ENCODE peak calls at places on chromosomes 13 and 19, in nine cellular contexts. One of them, this sample, is unnamed.

GRCh38 chr13:50589139-50589538 is 254.4 kb downstream of the DLEU7 start:
- DNase-seq in AG09309: peak
- DNase-seq in transverse colon: no peak
- DNase-seq in left ventricle myocardium inferior: no peak
- DNase-seq in IMR-90: peak
- DNase-seq in AG04450: peak
- DNase-seq in foreskin fibroblast: peak
- DNase-seq in astrocyte of the cerebellum: peak
- DNase-seq in fibroblast of pulmonary artery: peak
- DNase-seq in this sample: no peak

GRCh38 chr19:48333467-48334384 is 8.4 kb downstream of the EMP3 start:
- DNase-seq in astrocyte of the cerebellum: peak
- DNase-seq in left ventricle myocardium inferior: peak
- DNase-seq in IMR-90: peak
- DNase-seq in fibroblast of pulmonary artery: peak
- DNase-seq in AG04450: peak
- DNase-seq in AG09309: no peak
- DNase-seq in foreskin fibroblast: peak
- DNase-seq in transverse colon: peak
- DNase-seq in this sample: peak

GRCh38 chr19:18072335-18072734 is 14.4 kb downstream of the IL12RB1 start:
- DNase-seq in AG04450: no peak
- DNase-seq in AG09309: no peak
- DNase-seq in fibroblast of pulmonary artery: no peak
- DNase-seq in IMR-90: no peak
- DNase-seq in foreskin fibroblast: no peak
- DNase-seq in astrocyte of the cerebellum: no peak
- DNase-seq in left ventricle myocardium inferior: no peak
- DNase-seq in transverse colon: no peak
- DNase-seq in this sample: no peak

GRCh38 chr13:105538346-105538745 is 997.1 kb downstream of the EFNB2 start:
- DNase-seq in IMR-90: no peak
- DNase-seq in left ventricle myocardium inferior: no peak
- DNase-seq in astrocyte of the cerebellum: no peak
- DNase-seq in fibroblast of pulmonary artery: no peak
- DNase-seq in AG09309: no peak
- DNase-seq in AG04450: no peak
- DNase-seq in transverse colon: no peak
- DNase-seq in foreskin fibroblast: no peak
- DNase-seq in this sample: no peak

GRCh38 chr13:80359459-80360297 is 18.8 kb upstream of the SPRY2 start:
- DNase-seq in fibroblast of pulmonary artery: peak
- DNase-seq in AG09309: no peak
- DNase-seq in astrocyte of the cerebellum: no peak
- DNase-seq in transverse colon: no peak
- DNase-seq in left ventricle myocardium inferior: no peak
- DNase-seq in IMR-90: no peak
- DNase-seq in AG04450: no peak
- DNase-seq in foreskin fibroblast: no peak
- DNase-seq in this sample: no peak

GRCh38 chr13:87259479-87260083 is 411.6 kb upstream of the SLITRK5 start:
- DNase-seq in fibroblast of pulmonary artery: no peak
- DNase-seq in AG09309: no peak
- DNase-seq in foreskin fibroblast: no peak
- DNase-seq in AG04450: no peak
- DNase-seq in IMR-90: no peak
- DNase-seq in transverse colon: no peak
- DNase-seq in astrocyte of the cerebellum: no peak
- DNase-seq in left ventricle myocardium inferior: no peak
- DNase-seq in this sample: no peak

GRCh38 chr19:29378126-29378525 is 147.7 kb upstream of the VSTM2B start:
- DNase-seq in transverse colon: no peak
- DNase-seq in left ventricle myocardium inferior: no peak
- DNase-seq in fibroblast of pulmonary artery: no peak
- DNase-seq in AG09309: no peak
- DNase-seq in IMR-90: no peak
- DNase-seq in foreskin fibroblast: no peak
- DNase-seq in AG04450: no peak
- DNase-seq in astrocyte of the cerebellum: no peak
- DNase-seq in this sample: no peak

GRCh38 chr13:37109080-37109678 is 3.7 kb upstream of the CSNK1A1L start:
- DNase-seq in IMR-90: peak
- DNase-seq in left ventricle myocardium inferior: no peak
- DNase-seq in foreskin fibroblast: peak
- DNase-seq in AG04450: peak
- DNase-seq in transverse colon: no peak
- DNase-seq in AG09309: no peak
- DNase-seq in astrocyte of the cerebellum: peak
- DNase-seq in fibroblast of pulmonary artery: peak
- DNase-seq in this sample: no peak

GRCh38 chr19:41588497-41589209 is 12.7 kb downstream of the CEACAM21 start:
- DNase-seq in transverse colon: no peak
- DNase-seq in IMR-90: peak
- DNase-seq in fibroblast of pulmonary artery: peak
- DNase-seq in foreskin fibroblast: peak
- DNase-seq in AG04450: no peak
- DNase-seq in AG09309: no peak
- DNase-seq in astrocyte of the cerebellum: peak
- DNase-seq in left ventricle myocardium inferior: no peak
- DNase-seq in this sample: peak

GRCh38 chr19:51108066-51108804 is at the start of gene CTU1:
- DNase-seq in AG09309: peak
- DNase-seq in transverse colon: peak
- DNase-seq in astrocyte of the cerebellum: peak
- DNase-seq in AG04450: peak
- DNase-seq in foreskin fibroblast: peak
- DNase-seq in IMR-90: peak
- DNase-seq in fibroblast of pulmonary artery: peak
- DNase-seq in left ventricle myocardium inferior: peak
- DNase-seq in this sample: peak

GRCh38 chr19:53906211-53907192 is 2.6 kb upstream of the CACNG7 start:
- DNase-seq in transverse colon: peak
- DNase-seq in AG04450: no peak
- DNase-seq in IMR-90: no peak
- DNase-seq in fibroblast of pulmonary artery: peak
- DNase-seq in AG09309: no peak
- DNase-seq in astrocyte of the cerebellum: no peak
- DNase-seq in foreskin fibroblast: peak
- DNase-seq in left ventricle myocardium inferior: peak
- DNase-seq in this sample: peak

GRCh38 chr19:12938054-12938535 is 314 bp upstream of the CALR start:
- DNase-seq in transverse colon: peak
- DNase-seq in fibroblast of pulmonary artery: peak
- DNase-seq in foreskin fibroblast: peak
- DNase-seq in IMR-90: peak
- DNase-seq in left ventricle myocardium inferior: peak
- DNase-seq in astrocyte of the cerebellum: peak
- DNase-seq in AG09309: peak
- DNase-seq in AG04450: peak
- DNase-seq in this sample: peak

GRCh38 chr19:21698215-21698614 is 69.2 kb downstream of the ZNF100 start:
- DNase-seq in IMR-90: peak
- DNase-seq in transverse colon: no peak
- DNase-seq in foreskin fibroblast: peak
- DNase-seq in AG09309: peak
- DNase-seq in left ventricle myocardium inferior: no peak
- DNase-seq in astrocyte of the cerebellum: no peak
- DNase-seq in AG04450: no peak
- DNase-seq in fibroblast of pulmonary artery: peak
- DNase-seq in this sample: no peak

GRCh38 chr19:3135961-3136683 is at the start of gene GNA15:
- DNase-seq in AG09309: no peak
- DNase-seq in IMR-90: no peak
- DNase-seq in transverse colon: peak
- DNase-seq in foreskin fibroblast: no peak
- DNase-seq in AG04450: no peak
- DNase-seq in fibroblast of pulmonary artery: no peak
- DNase-seq in left ventricle myocardium inferior: no peak
- DNase-seq in astrocyte of the cerebellum: no peak
- DNase-seq in this sample: peak

GRCh38 chr19:2983351-2984195 is 6.2 kb downstream of the TLE6 start:
- DNase-seq in fibroblast of pulmonary artery: peak
- DNase-seq in foreskin fibroblast: peak
- DNase-seq in AG04450: no peak
- DNase-seq in AG09309: no peak
- DNase-seq in IMR-90: peak
- DNase-seq in transverse colon: peak
- DNase-seq in left ventricle myocardium inferior: peak
- DNase-seq in astrocyte of the cerebellum: peak
- DNase-seq in this sample: no peak

GRCh38 chr13:29568731-29569130 is 26.8 kb downstream of the SLC7A1 start:
- DNase-seq in fibroblast of pulmonary artery: no peak
- DNase-seq in left ventricle myocardium inferior: no peak
- DNase-seq in AG09309: no peak
- DNase-seq in foreskin fibroblast: no peak
- DNase-seq in AG04450: no peak
- DNase-seq in transverse colon: no peak
- DNase-seq in astrocyte of the cerebellum: no peak
- DNase-seq in IMR-90: no peak
- DNase-seq in this sample: no peak

GRCh38 chr19:32397736-32398135 is 7.8 kb upstream of the DPY19L3 start:
- DNase-seq in left ventricle myocardium inferior: no peak
- DNase-seq in foreskin fibroblast: peak
- DNase-seq in AG04450: peak
- DNase-seq in transverse colon: no peak
- DNase-seq in AG09309: no peak
- DNase-seq in IMR-90: peak
- DNase-seq in astrocyte of the cerebellum: peak
- DNase-seq in fibroblast of pulmonary artery: peak
- DNase-seq in this sample: no peak

GRCh38 chr13:31890946-31891345 is 140.6 kb upstream of the FRY start:
- DNase-seq in fibroblast of pulmonary artery: no peak
- DNase-seq in astrocyte of the cerebellum: no peak
- DNase-seq in AG04450: no peak
- DNase-seq in AG09309: no peak
- DNase-seq in transverse colon: no peak
- DNase-seq in left ventricle myocardium inferior: no peak
- DNase-seq in IMR-90: no peak
- DNase-seq in foreskin fibroblast: no peak
- DNase-seq in this sample: no peak

GRCh38 chr19:17049711-17050280 is 23.2 kb upstream of the CPAMD8 start:
- DNase-seq in left ventricle myocardium inferior: no peak
- DNase-seq in fibroblast of pulmonary artery: peak
- DNase-seq in IMR-90: peak
- DNase-seq in transverse colon: peak
- DNase-seq in AG04450: peak
- DNase-seq in foreskin fibroblast: peak
- DNase-seq in astrocyte of the cerebellum: no peak
- DNase-seq in AG09309: peak
- DNase-seq in this sample: no peak

DNA sequence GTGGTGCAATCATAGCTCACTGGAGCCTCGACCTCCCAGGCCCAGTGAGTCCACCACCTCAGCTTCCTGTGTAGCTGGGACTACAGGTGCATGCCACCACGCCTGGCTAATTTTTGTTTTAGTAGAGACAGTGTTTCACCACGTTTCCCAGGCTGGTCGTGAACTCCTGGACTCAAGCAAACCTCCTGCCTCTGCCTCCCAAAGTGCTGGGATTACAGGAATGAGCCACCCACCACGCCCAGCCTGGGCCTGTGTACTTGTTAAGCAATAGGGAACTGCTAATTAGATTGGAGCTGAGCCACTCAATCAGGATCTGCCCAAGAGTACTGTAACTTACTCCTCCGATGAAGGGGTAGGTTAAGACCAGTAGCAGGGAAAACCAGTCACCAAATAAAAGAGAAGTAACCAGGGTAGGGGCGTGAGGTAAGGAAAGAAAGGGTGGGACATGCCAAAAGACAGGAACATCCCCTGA is 2.4 kb downstream of the DDX39A start:
- DNase-seq in foreskin fibroblast: peak
- DNase-seq in AG09309: no peak
- DNase-seq in astrocyte of the cerebellum: no peak
- DNase-seq in fibroblast of pulmonary artery: no peak
- DNase-seq in transverse colon: peak
- DNase-seq in IMR-90: no peak
- DNase-seq in AG04450: no peak
- DNase-seq in left ventricle myocardium inferior: no peak
- DNase-seq in this sample: no peak
- H3K4me3 ChIP-seq in foreskin fibroblast: no peak
- H3K4me3 ChIP-seq in AG09309: no peak
- H3K4me3 ChIP-seq in astrocyte of the cerebellum: no peak
- H3K4me3 ChIP-seq in fibroblast of pulmonary artery: peak
- H3K4me3 ChIP-seq in transverse colon: no peak
- H3K4me3 ChIP-seq in IMR-90: no peak
- H3K4me3 ChIP-seq in AG04450: no peak
- H3K4me3 ChIP-seq in left ventricle myocardium inferior: peak
- H3K4me3 ChIP-seq in this sample: no peak

GRCh38 chr13:43116242-43116641 is 92.9 kb downstream of the DNAJC15 start:
- DNase-seq in AG09309: no peak
- DNase-seq in foreskin fibroblast: no peak
- DNase-seq in left ventricle myocardium inferior: no peak
- DNase-seq in fibroblast of pulmonary artery: no peak
- DNase-seq in transverse colon: no peak
- DNase-seq in AG04450: no peak
- DNase-seq in astrocyte of the cerebellum: no peak
- DNase-seq in IMR-90: no peak
- DNase-seq in this sample: no peak
- TF ChIP-seq CTCF in AG09309: no peak
- TF ChIP-seq CTCF in foreskin fibroblast: no peak
- TF ChIP-seq CTCF in left ventricle myocardium inferior: no peak
- TF ChIP-seq CTCF in fibroblast of pulmonary artery: no peak
- TF ChIP-seq CTCF in transverse colon: no peak
- TF ChIP-seq CTCF in AG04450: no peak
- TF ChIP-seq CTCF in astrocyte of the cerebellum: no peak
- TF ChIP-seq CTCF in IMR-90: no peak
- TF ChIP-seq CTCF in this sample: no peak

DNA sequence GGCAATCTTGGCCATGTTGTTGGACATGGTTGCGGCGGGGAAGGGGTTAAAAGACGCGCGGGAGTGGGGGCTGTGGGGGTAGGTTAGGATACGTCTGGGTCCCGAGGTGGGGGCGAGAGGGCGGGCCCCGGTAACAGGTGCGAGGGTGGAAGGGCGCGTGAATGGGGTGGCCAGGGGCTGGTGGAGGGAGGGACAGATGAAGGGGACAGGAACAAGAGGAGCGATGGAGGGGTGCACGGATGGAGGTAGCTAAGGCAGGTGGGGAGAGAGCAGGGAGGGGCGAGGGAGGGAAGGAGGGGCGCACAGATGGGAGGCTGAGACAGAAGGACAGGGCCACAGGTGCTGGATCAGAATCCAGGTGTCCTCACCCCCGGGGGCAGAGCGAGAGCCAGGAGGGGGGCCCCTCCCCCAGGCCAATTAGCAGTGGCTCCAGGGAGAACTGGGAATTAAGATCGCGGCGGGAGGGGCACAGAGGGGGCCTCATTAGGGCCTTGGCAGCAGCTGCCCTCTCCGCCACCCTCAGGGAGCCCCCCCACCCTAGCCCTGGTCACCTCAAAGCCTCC is 1.3 kb downstream of the GNG8 start:
- DNase-seq in astrocyte of the cerebellum: no peak
- DNase-seq in IMR-90: no peak
- DNase-seq in fibroblast of pulmonary artery: no peak
- DNase-seq in left ventricle myocardium inferior: no peak
- DNase-seq in AG09309: no peak
- DNase-seq in foreskin fibroblast: no peak
- DNase-seq in transverse colon: no peak
- DNase-seq in AG04450: no peak
- DNase-seq in this sample: peak
- H3K4me3 ChIP-seq in astrocyte of the cerebellum: peak
- H3K4me3 ChIP-seq in IMR-90: peak
- H3K4me3 ChIP-seq in fibroblast of pulmonary artery: peak
- H3K4me3 ChIP-seq in left ventricle myocardium inferior: peak
- H3K4me3 ChIP-seq in AG09309: peak
- H3K4me3 ChIP-seq in foreskin fibroblast: peak
- H3K4me3 ChIP-seq in transverse colon: no peak
- H3K4me3 ChIP-seq in AG04450: no peak
- H3K4me3 ChIP-seq in this sample: peak

GRCh38 chr13:113002206-113002821 is 33.3 kb downstream of the MCF2L start:
- DNase-seq in left ventricle myocardium inferior: no peak
- DNase-seq in AG04450: no peak
- DNase-seq in foreskin fibroblast: no peak
- DNase-seq in IMR-90: no peak
- DNase-seq in astrocyte of the cerebellum: no peak
- DNase-seq in AG09309: no peak
- DNase-seq in transverse colon: peak
- DNase-seq in fibroblast of pulmonary artery: no peak
- DNase-seq in this sample: no peak
- TF ChIP-seq CTCF in left ventricle myocardium inferior: peak
- TF ChIP-seq CTCF in AG04450: peak
- TF ChIP-seq CTCF in foreskin fibroblast: no peak
- TF ChIP-seq CTCF in IMR-90: peak
- TF ChIP-seq CTCF in astrocyte of the cerebellum: peak
- TF ChIP-seq CTCF in AG09309: peak
- TF ChIP-seq CTCF in transverse colon: peak
- TF ChIP-seq CTCF in fibroblast of pulmonary artery: peak
- TF ChIP-seq CTCF in this sample: no peak